ENCODE peak calls at places on chromosomes 3 and 15, in six cellular contexts. Z is neuronal stem cell, A is SJSA1, M is left ventricle myocardium inferior, G is pancreas, E is tibial nerve. T is an unnamed sample.
A peak's percentile ranks its signal among the peaks of the same experiment; 100 is the strongest.

GRCh38 chr3:113194747-113195400 is 16.5 kb upstream of the BOC start:
- DNase-seq in M (no peak), Z (no peak), E (no peak), G (no peak), A (no peak), T (no peak)

GRCh38 chr3:104245981-104246380 is 1120.7 kb upstream of the ALCAM start:
- DNase-seq in Z (no peak), E (no peak), G (no peak), A (no peak), M (no peak), T (no peak)

GRCh38 chr3:30934208-30934550 is 39.7 kb upstream of the GADL1 start:
- DNase-seq in G (no peak), E (no peak), M (no peak), A (no peak), Z (no peak), T (no peak)

GRCh38 chr3:150763122-150763840 is at the start of gene SIAH2:
- DNase-seq in E (peak; percentile 85), Z (peak; percentile 80), G (peak; percentile 89), M (peak; percentile 93), A (peak; percentile 92), T (peak; percentile 88)

GRCh38 chr15:92614301-92614700 is 41.3 kb downstream of the FAM174B start:
- DNase-seq in Z (no peak), E (no peak), M (no peak), G (peak; percentile 82), A (no peak), T (peak; percentile 10)

GRCh38 chr3:89072671-89073070 is 34.8 kb upstream of the EPHA3 start:
- DNase-seq in M (no peak), G (no peak), E (no peak), A (no peak), Z (no peak), T (no peak)

GRCh38 chr15:67366904-67367303 is 112.3 kb downstream of the IQCH start:
- DNase-seq in Z (no peak), M (no peak), G (no peak), E (no peak), A (no peak), T (no peak)

GRCh38 chr3:140285380-140285779 is 350.4 kb downstream of the CLSTN2 start:
- DNase-seq in A (no peak), M (no peak), E (no peak), Z (no peak), G (no peak), T (no peak)

GRCh38 chr15:49620174-49620573 is 444 bp downstream of the FAM227B start:
- DNase-seq in E (no peak), M (no peak), Z (no peak), A (no peak), G (no peak), T (no peak)

GRCh38 chr3:128378631-128379347 is 87.9 kb downstream of the DNAJB8 start:
- DNase-seq in G (no peak), E (no peak), M (peak; percentile 53), Z (no peak), A (no peak), T (peak; percentile 79)

GRCh38 chr3:193796089-193796488 is 203.1 kb downstream of the OPA1 start:
- DNase-seq in A (no peak), Z (no peak), M (no peak), G (no peak), E (no peak), T (no peak)

GRCh38 chr15:73677146-73677607 is 7.0 kb upstream of the CD276 start:
- DNase-seq in Z (peak; percentile 56), A (no peak), G (peak; percentile 61), E (peak; percentile 86), M (peak; percentile 47), T (peak; percentile 48)

GRCh38 chr3:67706934-67707333 is 52.5 kb upstream of the SUCLG2 start:
- DNase-seq in A (no peak), E (no peak), Z (no peak), G (no peak), M (no peak), T (no peak)

GRCh38 chr3:21894459-21895083 is 143.6 kb upstream of the ZNF385D start:
- DNase-seq in E (peak; percentile 37), Z (no peak), M (no peak), G (no peak), A (no peak), T (no peak)

GRCh38 chr3:45765956-45766355 is 30.4 kb downstream of the SLC6A20 start:
- DNase-seq in E (no peak), A (no peak), Z (no peak), M (no peak), G (no peak), T (no peak)

GRCh38 chr15:76206325-76206976 is 104.8 kb downstream of the ETFA start:
- DNase-seq in A (peak; percentile 54), E (peak; percentile 32), Z (no peak), G (peak; percentile 85), M (peak; percentile 85), T (peak; percentile 67)

GRCh38 chr3:88149516-88150362 is at the start of gene C3orf38:
- DNase-seq in Z (peak; percentile 83), A (peak; percentile 84), G (peak; percentile 86), M (peak; percentile 87), E (peak; percentile 86), T (peak; percentile 85)

GRCh38 chr3:146335386-146335785 is 84.5 kb upstream of the PLSCR4 start:
- DNase-seq in M (no peak), Z (no peak), G (no peak), A (no peak), E (no peak), T (no peak)

GRCh38 chr15:74251187-74251811 is 15.2 kb downstream of the CCDC33 start:
- DNase-seq in A (no peak), Z (no peak), E (no peak), G (peak; percentile 82), M (peak; percentile 87), T (peak; percentile 91)

GRCh38 chr15:80107774-80108173 is 45.0 kb upstream of the FAH start:
- DNase-seq in Z (no peak), E (no peak), M (no peak), A (no peak), G (no peak), T (no peak)

GRCh38 chr15:75024102-75024636 is 779 bp downstream of the PPCDC start:
- DNase-seq in M (no peak), Z (no peak), G (no peak), E (peak; percentile 23), A (no peak), T (no peak)

GRCh38 chr3:40387001-40387894 is at the start of gene ENTPD3:
- DNase-seq in M (no peak), G (peak; percentile 60), Z (peak; percentile 15), E (no peak), A (no peak), T (no peak)

GRCh38 chr3:48435223-48435595 is 4.7 kb downstream of the CCDC51 start:
- DNase-seq in M (no peak), A (no peak), Z (no peak), E (no peak), G (no peak), T (no peak)
- H3K4me1 ChIP-seq in M (peaks cover 34% of the 10 kb centered on the region), A (peaks cover 4% of the 10 kb centered on the region), Z (peaks cover under 1% of the 10 kb centered on the region), E (peaks cover 19% of the 10 kb centered on the region), G (peaks cover 9% of the 10 kb centered on the region), T (peaks cover 7% of the 10 kb centered on the region)

DNA sequence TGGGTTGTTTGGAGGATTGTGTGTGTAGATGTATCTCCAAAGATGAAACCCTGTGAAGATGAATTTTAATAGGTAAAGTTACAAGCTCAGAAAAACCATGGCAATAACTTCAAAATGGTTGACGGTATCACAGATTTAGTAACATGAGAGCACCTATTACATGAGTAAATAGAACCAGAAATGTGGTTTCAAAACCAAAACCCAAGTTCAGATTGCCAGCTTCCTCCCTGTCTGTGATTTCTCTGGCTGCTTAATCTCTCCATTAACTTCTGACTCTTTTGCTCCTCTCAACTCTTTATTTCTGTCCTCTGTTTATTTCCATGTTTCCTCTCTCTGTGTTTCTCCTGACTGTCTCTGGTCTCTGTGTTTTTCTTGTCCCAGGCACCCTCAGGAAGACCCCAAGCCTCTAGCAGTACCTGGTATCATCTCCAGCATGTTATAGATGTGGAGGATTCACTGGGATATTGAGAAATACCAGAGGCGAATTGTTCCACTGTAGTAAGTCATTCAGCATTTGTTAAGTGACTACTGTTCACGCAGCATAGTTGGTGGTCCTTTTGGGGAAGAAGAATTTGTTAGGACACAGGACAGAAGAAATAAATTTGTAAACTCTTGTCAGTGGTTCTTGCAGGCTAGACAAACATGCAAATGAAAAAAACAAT is 138.8 kb downstream of the BBX start:
- DNase-seq in M (no peak), Z (no peak), G (no peak), A (peak; percentile 51), E (no peak), T (no peak)
- H3K27ac ChIP-seq in M (peak overlapping the region; percentile 45), Z (no peak overlapping the region), G (no peak overlapping the region), A (peak overlapping the region; percentile 83), E (no peak overlapping the region), T (peak overlapping the region; percentile 20)

GRCh38 chr15:63510548-63510940 is 6.2 kb downstream of the USP3 start:
- DNase-seq in Z (no peak), G (no peak), A (no peak), M (no peak), E (no peak), T (no peak)
- H3K4me1 ChIP-seq in Z (peaks cover 37% of the 10 kb centered on the region), G (peaks cover 80% of the 10 kb centered on the region), A (peaks cover 33% of the 10 kb centered on the region), M (peaks cover 78% of the 10 kb centered on the region), E (peaks cover 66% of the 10 kb centered on the region), T (peaks cover 75% of the 10 kb centered on the region)

GRCh38 chr3:12946661-12947316 is 105.4 kb upstream of the RPL32 start:
- DNase-seq in M (no peak), A (no peak), E (no peak), Z (no peak), G (no peak), T (no peak)

GRCh38 chr3:12947504-12948369 is 106.4 kb upstream of the RPL32 start:
- DNase-seq in G (no peak), A (no peak), E (peak; percentile 42), Z (no peak), M (peak; percentile 75), T (peak; percentile 49)

GRCh38 chr3:12946134-12946533 is 104.8 kb upstream of the RPL32 start:
- DNase-seq in E (no peak), Z (no peak), G (no peak), M (no peak), A (no peak), T (no peak)

GRCh38 chr3:12948371-12948770 is 107.0 kb upstream of the RPL32 start:
- DNase-seq in G (no peak), Z (no peak), M (no peak), A (no peak), E (no peak), T (no peak)

DNA sequence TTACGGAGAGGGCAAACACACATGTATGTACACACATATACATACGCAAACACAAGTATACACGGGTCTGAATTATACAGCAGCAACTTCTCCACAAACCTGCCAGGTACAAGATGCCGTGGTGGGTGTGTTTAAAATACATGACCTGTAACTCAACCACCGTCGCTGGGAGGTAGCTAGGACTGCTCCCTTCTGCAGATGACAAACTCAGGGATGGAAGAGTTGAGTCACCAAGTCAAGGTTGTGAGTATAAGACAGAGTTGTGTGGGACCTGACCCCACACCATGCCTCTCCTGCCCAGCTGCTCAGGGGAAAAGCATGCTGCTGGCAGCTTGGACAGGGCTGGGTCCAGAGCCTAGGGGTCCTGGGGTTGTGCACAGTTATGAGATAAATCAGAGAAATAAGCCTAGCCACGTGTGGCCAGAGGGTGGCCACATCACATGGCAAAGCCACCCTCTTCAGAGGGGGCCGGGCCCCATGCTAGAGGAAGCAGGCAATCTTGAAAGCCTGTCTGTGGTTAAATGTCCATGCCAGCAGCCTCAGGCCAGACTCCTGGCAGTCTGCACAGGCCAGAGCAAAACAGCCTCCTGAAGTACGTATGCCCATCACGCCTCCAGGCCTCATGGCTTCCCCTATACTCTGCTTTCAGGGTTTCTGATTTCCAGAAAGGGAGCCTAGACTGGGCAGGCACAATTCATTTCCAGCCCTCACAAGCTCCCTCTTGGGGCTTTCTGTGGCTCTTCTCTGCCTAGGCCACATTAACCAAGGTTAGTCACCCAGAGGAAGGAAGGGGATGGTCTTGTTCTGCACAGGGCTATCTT is 107.7 kb upstream of the RPL32 start:
- DNase-seq in G (no peak), A (no peak), M (no peak), Z (no peak), E (no peak), T (no peak)
- H3K27ac ChIP-seq in G (no peak overlapping the region), A (no peak overlapping the region), M (peak overlapping the region; percentile 14), Z (no peak overlapping the region), E (no peak overlapping the region), T (no peak overlapping the region)